ENCODE peak calls at places on chromosomes 7 and 10, in eight cellular contexts. N is WTC11, V is astrocyte of the spinal cord, C is endothelial cell, H is tibial nerve, G is thyroid gland, I is mucosa of descending colon, W is heart right ventricle. B is an unnamed sample.

GRCh38 chr7:668139-668871 is 58.2 kb upstream of the DNAAF5 start:
- DNase-seq in N (no peak), V (peak), C (no peak), H (no peak), G (peak), I (no peak), W (no peak), B (no peak)

GRCh38 chr7:82375713-82376112 is 67.9 kb downstream of the CACNA2D1 start:
- DNase-seq in N (no peak), V (no peak), C (no peak), H (no peak), G (no peak), I (no peak), W (no peak), B (no peak)

GRCh38 chr10:72276013-72276387 is 2.3 kb downstream of the DDIT4 start:
- DNase-seq in N (no peak), V (peak), C (no peak), H (no peak), G (peak), I (peak), W (no peak), B (no peak)

GRCh38 chr10:49645417-49646255 is 31.8 kb downstream of the CHAT start:
- DNase-seq in N (peak), V (no peak), C (no peak), H (no peak), G (no peak), I (no peak), W (no peak), B (no peak)

GRCh38 chr7:128361463-128362441 is at the start of gene PRRT4:
- DNase-seq in N (peak), V (no peak), C (peak), H (no peak), G (peak), I (peak), W (peak), B (no peak)

GRCh38 chr7:111654414-111654813 is 92.1 kb upstream of the IMMP2L start:
- DNase-seq in N (no peak), V (no peak), C (no peak), H (no peak), G (no peak), I (no peak), W (no peak), B (no peak)

GRCh38 chr10:17527530-17528146 is 73.2 kb upstream of the ST8SIA6 start:
- DNase-seq in N (no peak), V (peak), C (no peak), H (no peak), G (no peak), I (no peak), W (no peak), B (no peak)

GRCh38 chr7:140605337-140605736 is 35.3 kb downstream of the DENND2A start:
- DNase-seq in N (no peak), V (peak), C (no peak), H (no peak), G (no peak), I (no peak), W (no peak), B (no peak)

GRCh38 chr10:44233561-44234470 is 151.1 kb downstream of the CXCL12 start:
- DNase-seq in N (peak), V (no peak), C (peak), H (no peak), G (peak), I (peak), W (peak), B (no peak)

GRCh38 chr10:97633921-97634320 is 621 bp upstream of the MORN4 start:
- DNase-seq in N (no peak), V (no peak), C (no peak), H (no peak), G (no peak), I (no peak), W (no peak), B (no peak)

GRCh38 chr7:89837515-89837914 is 316.8 kb upstream of the STEAP1 start:
- DNase-seq in N (no peak), V (peak), C (no peak), H (no peak), G (no peak), I (no peak), W (no peak), B (no peak)

GRCh38 chr7:157527686-157528085 is 190.9 kb downstream of the DNAJB6 start:
- DNase-seq in N (no peak), V (no peak), C (no peak), H (no peak), G (no peak), I (no peak), W (no peak), B (no peak)

GRCh38 chr7:134752006-134752760 is 27.3 kb upstream of the CALD1 start:
- DNase-seq in N (no peak), V (peak), C (no peak), H (no peak), G (no peak), I (no peak), W (no peak), B (no peak)

GRCh38 chr10:71213127-71213616 is 802 bp downstream of the UNC5B start:
- DNase-seq in N (peak), V (peak), C (no peak), H (no peak), G (peak), I (peak), W (peak), B (no peak)

GRCh38 chr7:155545348-155545747 is 1.0 kb downstream of the CNPY1 start:
- DNase-seq in N (no peak), V (no peak), C (no peak), H (no peak), G (no peak), I (no peak), W (no peak), B (no peak)
- TF ChIP-seq CTCF in N (peak), V (no peak), C (peak), H (no peak), G (no peak), I (no peak), W (no peak), B (no peak)

GRCh38 chr10:127974911-127975310 is 68.0 kb downstream of the PTPRE start:
- DNase-seq in N (no peak), V (no peak), C (no peak), H (no peak), G (no peak), I (no peak), W (no peak), B (no peak)
- TF ChIP-seq CTCF in N (no peak), V (no peak), C (no peak), H (no peak), G (no peak), I (no peak), W (no peak), B (no peak)

GRCh38 chr7:44490351-44491200 is at the start of gene NUDCD3:
- DNase-seq in N (peak), V (peak), C (peak), H (peak), G (peak), I (peak), W (peak), B (peak)
- TF ChIP-seq CTCF in N (no peak), V (no peak), C (no peak), H (no peak), G (no peak), I (no peak), W (no peak), B (no peak)

GRCh38 chr7:106839511-106839910 is 25.6 kb upstream of the PIK3CG start:
- DNase-seq in N (no peak), V (no peak), C (no peak), H (no peak), G (no peak), I (no peak), W (no peak), B (no peak)

GRCh38 chr7:106844286-106844997 is 20.6 kb upstream of the PIK3CG start:
- DNase-seq in N (no peak), V (no peak), C (no peak), H (no peak), G (no peak), I (no peak), W (no peak), B (no peak)

GRCh38 chr7:106840342-106840741 is 24.7 kb upstream of the PIK3CG start:
- DNase-seq in N (peak), V (peak), C (no peak), H (no peak), G (no peak), I (no peak), W (no peak), B (no peak)

GRCh38 chr7:106841896-106842390 is 23.1 kb upstream of the PIK3CG start:
- DNase-seq in N (no peak), V (no peak), C (no peak), H (no peak), G (no peak), I (no peak), W (no peak), B (no peak)
- TF ChIP-seq CTCF in N (no peak), V (no peak), C (no peak), H (no peak), G (no peak), I (no peak), W (no peak), B (no peak)

DNA sequence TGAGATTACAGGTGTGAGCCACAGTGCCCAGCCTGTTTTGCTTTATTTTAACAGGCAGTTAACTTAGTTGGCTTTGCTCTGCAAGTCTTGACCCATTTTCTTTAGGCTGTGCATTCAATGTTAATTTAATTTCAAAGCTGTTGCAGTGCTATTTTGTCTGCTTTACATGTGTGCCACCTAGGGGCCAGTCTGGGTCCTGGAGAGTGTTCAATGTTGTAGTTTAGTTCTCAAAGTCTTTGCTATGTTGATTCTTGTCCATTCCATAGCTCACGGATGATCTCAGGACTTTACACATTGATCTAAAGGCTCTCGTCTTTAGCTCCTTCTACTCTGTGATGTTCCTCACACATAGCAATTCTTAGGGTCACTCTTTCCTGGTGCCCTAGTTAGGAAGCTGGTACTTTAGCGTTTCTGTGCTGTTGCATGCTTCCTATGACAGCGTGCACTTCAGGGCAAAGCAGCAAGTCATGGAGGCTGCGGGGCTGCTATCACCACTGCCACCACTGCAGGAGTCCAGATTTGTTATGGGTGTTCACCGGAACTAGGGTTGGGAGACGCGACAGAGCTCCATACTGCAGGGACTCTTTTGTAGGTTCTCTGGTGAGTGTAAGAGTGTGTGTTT is 16.4 kb upstream of the ABCA13 start:
- DNase-seq in N (peak), V (peak), C (peak), H (no peak), G (no peak), I (peak), W (no peak), B (no peak)
- TF ChIP-seq CTCF in N (peak), V (peak), C (no peak), H (no peak), G (no peak), I (peak), W (no peak), B (no peak)